ENCODE peak calls at places on chromosome 5, in four cellular contexts. One of them, this sample, is unnamed.
A peak's percentile ranks its signal among the peaks of the same experiment; 100 is the strongest.

GRCh38 chr5:76617675-76618074 is 5.5 kb downstream of the F2RL2 start:
- DNase-seq in iPS DF 6.9: no peak
- DNase-seq in A549: no peak
- DNase-seq in aorta: no peak
- DNase-seq in this sample: no peak

GRCh38 chr5:36373527-36374086 is 71.9 kb upstream of the RANBP3L start:
- DNase-seq in iPS DF 6.9: no peak
- DNase-seq in A549: no peak
- DNase-seq in aorta: no peak
- DNase-seq in this sample: peak; percentile 76

GRCh38 chr5:38734353-38734752 is 111.5 kb upstream of the OSMR start:
- DNase-seq in iPS DF 6.9: peak; percentile 31
- DNase-seq in A549: no peak
- DNase-seq in aorta: no peak
- DNase-seq in this sample: no peak

GRCh38 chr5:68258531-68258930 is 43.0 kb downstream of the PIK3R1 start:
- DNase-seq in iPS DF 6.9: no peak
- DNase-seq in A549: no peak
- DNase-seq in aorta: no peak
- DNase-seq in this sample: no peak

GRCh38 chr5:151825445-151825844 is 53.7 kb downstream of the G3BP1 start:
- DNase-seq in iPS DF 6.9: peak; percentile 57
- DNase-seq in A549: peak; percentile 54
- DNase-seq in aorta: no peak
- DNase-seq in this sample: no peak

GRCh38 chr5:98777295-98777694 is 3.8 kb downstream of the RGMB start:
- DNase-seq in iPS DF 6.9: no peak
- DNase-seq in A549: no peak
- DNase-seq in aorta: no peak
- DNase-seq in this sample: no peak

GRCh38 chr5:180839227-180839626 is 21.8 kb downstream of the ZFP62 start:
- DNase-seq in iPS DF 6.9: no peak
- DNase-seq in A549: no peak
- DNase-seq in aorta: no peak
- DNase-seq in this sample: no peak

GRCh38 chr5:107874810-107875209 is 204.1 kb upstream of the EFNA5 start:
- DNase-seq in iPS DF 6.9: no peak
- DNase-seq in A549: no peak
- DNase-seq in aorta: no peak
- DNase-seq in this sample: no peak

GRCh38 chr5:73129143-73129542 is 8.8 kb downstream of the TMEM171 start:
- DNase-seq in iPS DF 6.9: no peak
- DNase-seq in A549: no peak
- DNase-seq in aorta: no peak
- DNase-seq in this sample: no peak

GRCh38 chr5:35799751-35800150 is 56.9 kb upstream of the IL7R start:
- DNase-seq in iPS DF 6.9: no peak
- DNase-seq in A549: no peak
- DNase-seq in aorta: no peak
- DNase-seq in this sample: no peak

GRCh38 chr5:123438902-123439301 is 15.7 kb upstream of the CEP120 start:
- DNase-seq in iPS DF 6.9: no peak
- DNase-seq in A549: no peak
- DNase-seq in aorta: no peak
- DNase-seq in this sample: no peak

GRCh38 chr5:154487541-154487940 is 9.5 kb upstream of the HAND1 start:
- DNase-seq in iPS DF 6.9: no peak
- DNase-seq in A549: no peak
- DNase-seq in aorta: no peak
- DNase-seq in this sample: no peak

GRCh38 chr5:139232161-139232724 is 34.1 kb upstream of the SIL1 start:
- DNase-seq in iPS DF 6.9: no peak
- DNase-seq in A549: no peak
- DNase-seq in aorta: no peak
- DNase-seq in this sample: no peak

GRCh38 chr5:78799254-78800017 is 150.9 kb upstream of the LHFPL2 start:
- DNase-seq in iPS DF 6.9: no peak
- DNase-seq in A549: no peak
- DNase-seq in aorta: no peak
- DNase-seq in this sample: no peak

GRCh38 chr5:169356811-169357210 is 55.9 kb upstream of the SLIT3 start:
- DNase-seq in iPS DF 6.9: no peak
- DNase-seq in A549: no peak
- DNase-seq in aorta: no peak
- DNase-seq in this sample: no peak

GRCh38 chr5:61277190-61277589 is 54.9 kb upstream of the ZSWIM6 start:
- DNase-seq in iPS DF 6.9: no peak
- DNase-seq in A549: no peak
- DNase-seq in aorta: no peak
- DNase-seq in this sample: no peak

GRCh38 chr5:10825897-10826644 is 65.0 kb upstream of the DAP start:
- DNase-seq in iPS DF 6.9: no peak
- DNase-seq in A549: no peak
- DNase-seq in aorta: no peak
- DNase-seq in this sample: no peak

GRCh38 chr5:178793156-178793555 is 62.7 kb upstream of the ZNF354A start:
- DNase-seq in iPS DF 6.9: peak; percentile 61
- DNase-seq in A549: no peak
- DNase-seq in aorta: peak; percentile 74
- DNase-seq in this sample: no peak

GRCh38 chr5:150573867-150574817 is 66.2 kb downstream of the NDST1 start:
- DNase-seq in iPS DF 6.9: no peak
- DNase-seq in A549: peak; percentile 31
- DNase-seq in aorta: no peak
- DNase-seq in this sample: peak; percentile 7

GRCh38 chr5:14920121-14920520 is 48.5 kb upstream of the ANKH start:
- DNase-seq in iPS DF 6.9: no peak
- DNase-seq in A549: no peak
- DNase-seq in aorta: no peak
- DNase-seq in this sample: no peak

GRCh38 chr5:133343196-133343595 is 269.1 kb downstream of the FSTL4 start:
- DNase-seq in iPS DF 6.9: no peak
- DNase-seq in A549: no peak
- DNase-seq in aorta: no peak
- DNase-seq in this sample: no peak

GRCh38 chr5:176616520-176616919 is 6.6 kb upstream of the GPRIN1 start:
- DNase-seq in iPS DF 6.9: no peak
- DNase-seq in A549: no peak
- DNase-seq in aorta: no peak
- DNase-seq in this sample: no peak
- H3K27ac ChIP-seq in iPS DF 6.9: no peak overlapping the region
- H3K27ac ChIP-seq in A549: no peak overlapping the region
- H3K27ac ChIP-seq in aorta: no peak overlapping the region
- H3K27ac ChIP-seq in this sample: no peak overlapping the region

GRCh38 chr5:324736-325612 is 3.5 kb downstream of the AHRR start:
- DNase-seq in iPS DF 6.9: no peak
- DNase-seq in A549: no peak
- DNase-seq in aorta: no peak
- DNase-seq in this sample: no peak

GRCh38 chr5:321726-322251 is 275 bp downstream of the AHRR start:
- DNase-seq in iPS DF 6.9: no peak
- DNase-seq in A549: no peak
- DNase-seq in aorta: no peak
- DNase-seq in this sample: peak; percentile 28

GRCh38 chr5:322281-322941 is 897 bp downstream of the AHRR start:
- DNase-seq in iPS DF 6.9: no peak
- DNase-seq in A549: no peak
- DNase-seq in aorta: no peak
- DNase-seq in this sample: no peak

GRCh38 chr5:321233-321725 is at the start of gene AHRR:
- DNase-seq in iPS DF 6.9: no peak
- DNase-seq in A549: peak; percentile 87
- DNase-seq in aorta: peak; percentile 87
- DNase-seq in this sample: peak; percentile 90

DNA sequence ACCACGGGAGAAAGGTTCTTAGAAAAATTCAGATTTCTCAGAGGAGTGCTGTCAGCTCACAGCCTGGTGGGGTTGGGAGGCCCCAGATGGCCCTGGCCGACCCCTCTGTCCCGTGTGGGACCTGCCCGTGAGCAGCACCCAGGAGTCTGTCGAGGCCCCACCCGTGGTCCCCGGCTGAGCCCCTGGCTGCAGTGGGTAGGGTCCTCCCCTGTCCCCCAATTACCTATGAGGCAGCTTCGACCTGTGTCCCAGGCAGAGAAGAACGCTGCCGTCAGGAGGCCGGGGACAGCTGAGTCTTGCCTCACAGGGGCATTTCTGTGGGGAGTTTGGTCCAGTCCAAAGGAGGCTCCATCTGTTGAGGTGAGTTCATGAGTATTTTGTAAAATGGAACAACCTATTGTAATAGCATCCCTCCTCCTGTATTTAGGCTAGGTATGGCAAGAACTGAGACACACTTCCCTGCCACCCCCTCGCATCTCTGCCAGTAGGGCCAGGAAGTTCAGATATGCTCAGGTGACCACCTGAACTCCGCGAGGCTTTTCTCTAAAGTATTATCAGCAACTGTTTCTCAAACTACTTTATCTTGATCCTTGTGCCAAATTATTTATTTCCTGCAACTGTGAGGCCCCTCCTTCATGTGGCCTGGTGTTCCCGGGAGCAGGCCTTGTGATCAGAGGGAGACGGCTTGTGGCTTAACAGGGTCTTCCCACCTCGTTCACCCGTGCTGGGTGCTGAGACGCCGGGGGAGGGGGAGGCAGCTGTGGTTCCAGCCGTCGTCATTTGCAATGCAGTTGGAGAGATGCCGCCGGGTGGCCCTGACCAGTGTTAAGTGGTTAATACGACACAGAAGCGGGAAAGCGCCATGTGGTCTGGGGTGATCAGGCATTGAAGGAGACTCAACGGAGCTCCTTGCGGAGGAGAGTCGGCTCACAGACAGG is 1.7 kb downstream of the AHRR start:
- DNase-seq in iPS DF 6.9: no peak
- DNase-seq in A549: no peak
- DNase-seq in aorta: no peak
- DNase-seq in this sample: no peak
- H3K4me1 ChIP-seq in iPS DF 6.9: peaks cover 4% of the 10 kb centered on the region
- H3K4me1 ChIP-seq in A549: peaks cover 14% of the 10 kb centered on the region
- H3K4me1 ChIP-seq in aorta: no peaks in the 10 kb centered on the region
- H3K4me1 ChIP-seq in this sample: no peaks in the 10 kb centered on the region

GRCh38 chr5:66633754-66634153 is 37.6 kb downstream of the MAST4 start:
- DNase-seq in iPS DF 6.9: no peak
- DNase-seq in A549: no peak
- DNase-seq in aorta: no peak
- DNase-seq in this sample: no peak

GRCh38 chr5:66634601-66635000 is 38.4 kb downstream of the MAST4 start:
- DNase-seq in iPS DF 6.9: no peak
- DNase-seq in A549: no peak
- DNase-seq in aorta: no peak
- DNase-seq in this sample: no peak

GRCh38 chr5:66639036-66639435 is 42.8 kb downstream of the MAST4 start:
- DNase-seq in iPS DF 6.9: no peak
- DNase-seq in A549: no peak
- DNase-seq in aorta: no peak
- DNase-seq in this sample: no peak

GRCh38 chr5:66642538-66642937 is 46.3 kb downstream of the MAST4 start:
- DNase-seq in iPS DF 6.9: no peak
- DNase-seq in A549: no peak
- DNase-seq in aorta: no peak
- DNase-seq in this sample: no peak

DNA sequence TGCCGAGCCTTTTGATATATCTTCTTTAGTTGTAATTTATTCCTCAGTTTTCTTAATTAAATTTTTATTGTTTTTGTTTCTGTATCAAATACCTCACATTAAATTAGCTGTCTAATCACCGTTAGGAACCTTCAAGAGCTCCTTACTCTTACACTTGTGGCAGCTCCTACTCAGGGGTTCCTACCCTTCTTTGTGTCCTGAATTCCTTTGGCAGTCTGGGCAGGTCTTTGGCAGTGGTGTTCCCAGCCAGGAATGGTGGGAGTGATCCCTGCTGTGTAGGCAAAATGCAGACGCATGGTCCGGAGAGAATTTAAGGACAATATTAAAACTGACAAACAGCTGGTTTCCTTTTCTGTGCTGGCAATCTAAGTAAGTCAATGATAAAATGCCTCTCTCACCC is 41.8 kb downstream of the MAST4 start:
- DNase-seq in iPS DF 6.9: no peak
- DNase-seq in A549: no peak
- DNase-seq in aorta: no peak
- DNase-seq in this sample: peak; percentile 42
- H3K27ac ChIP-seq in iPS DF 6.9: no peak overlapping the region
- H3K27ac ChIP-seq in A549: no peak overlapping the region
- H3K27ac ChIP-seq in aorta: no peak overlapping the region
- H3K27ac ChIP-seq in this sample: no peak overlapping the region

GRCh38 chr5:172867761-172868435 is 33.8 kb downstream of the ERGIC1 start:
- DNase-seq in iPS DF 6.9: no peak
- DNase-seq in A549: no peak
- DNase-seq in aorta: no peak
- DNase-seq in this sample: peak; percentile 9
- H3K4me1 ChIP-seq in iPS DF 6.9: peaks cover 7% of the 10 kb centered on the region
- H3K4me1 ChIP-seq in A549: peaks cover 98% of the 10 kb centered on the region
- H3K4me1 ChIP-seq in aorta: peaks cover 4% of the 10 kb centered on the region
- H3K4me1 ChIP-seq in this sample: peaks cover 41% of the 10 kb centered on the region

DNA sequence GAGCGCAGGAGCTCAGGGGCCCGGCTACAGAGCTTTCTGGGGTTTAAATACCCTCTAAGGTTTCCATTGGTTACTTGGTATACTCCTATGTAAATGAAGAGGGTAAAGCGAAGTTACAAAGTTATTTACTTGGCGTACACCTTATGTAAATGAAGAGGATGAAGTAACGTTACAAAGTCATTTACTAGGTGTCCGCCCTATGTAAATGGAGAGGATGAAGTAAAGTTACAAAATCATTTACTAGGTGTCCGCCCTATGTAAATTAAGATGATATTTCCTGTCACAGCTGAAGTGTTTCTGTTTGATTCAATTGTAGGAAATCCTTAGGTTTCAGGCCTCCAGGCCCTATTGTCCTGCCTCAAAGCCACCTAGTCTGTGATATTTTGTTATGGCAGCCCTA is 358.2 kb downstream of the MTRR start:
- DNase-seq in iPS DF 6.9: no peak
- DNase-seq in A549: no peak
- DNase-seq in aorta: no peak
- DNase-seq in this sample: no peak
- H3K27ac ChIP-seq in iPS DF 6.9: no peak overlapping the region
- H3K27ac ChIP-seq in A549: no peak overlapping the region
- H3K27ac ChIP-seq in aorta: no peak overlapping the region
- H3K27ac ChIP-seq in this sample: no peak overlapping the region

This sample was measured in right cardiac atrium.